ENCODE peak calls at places on chromosomes 3 and 15, in nine cellular contexts. N, S, D, F, P, J, V, G and R are unnamed samples.

GRCh38 chr15:75368689-75369239 is 357 bp upstream of the MAN2C1 start:
- DNase-seq in D (no peak), F (no peak), S (no peak), G (no peak), P (no peak), N (no peak), J (no peak), V (no peak), R (no peak)

GRCh38 chr3:102090646-102091045 is 241.3 kb downstream of the NFKBIZ start:
- DNase-seq in J (no peak), V (peak), D (no peak), S (peak), F (no peak), N (no peak), P (no peak), G (no peak), R (no peak)

GRCh38 chr15:22884344-22884743 is 45.9 kb downstream of the NIPA2 start:
- DNase-seq in N (no peak), F (no peak), P (no peak), V (no peak), G (no peak), S (no peak), D (no peak), J (no peak), R (no peak)

GRCh38 chr3:121574449-121574848 is 6.7 kb downstream of the ARGFX start:
- DNase-seq in F (no peak), G (no peak), J (no peak), S (no peak), D (no peak), V (peak), N (no peak), P (no peak), R (peak)

GRCh38 chr3:169173231-169173630 is 490.3 kb downstream of the MECOM start:
- DNase-seq in V (no peak), S (no peak), N (no peak), G (no peak), D (no peak), P (no peak), F (no peak), J (no peak), R (peak)

GRCh38 chr3:16810593-16811367 is 74.0 kb upstream of the PLCL2 start:
- DNase-seq in J (no peak), V (no peak), G (no peak), S (no peak), D (no peak), N (no peak), P (no peak), F (no peak), R (no peak)

GRCh38 chr3:42836545-42837123 is 27.4 kb downstream of the ACKR2 start:
- DNase-seq in F (no peak), J (no peak), V (no peak), G (no peak), N (no peak), P (no peak), D (no peak), S (no peak), R (no peak)

GRCh38 chr15:72706266-72706665 is 20.3 kb downstream of the BBS4 start:
- DNase-seq in N (no peak), S (no peak), V (no peak), D (no peak), J (no peak), P (no peak), G (peak), F (no peak), R (no peak)

GRCh38 chr15:61892140-61892539 is 168.1 kb downstream of the VPS13C start:
- DNase-seq in F (no peak), P (no peak), G (no peak), D (no peak), N (no peak), J (no peak), S (no peak), V (no peak), R (no peak)

GRCh38 chr3:159082514-159082913 is 280.7 kb downstream of the MFSD1 start:
- DNase-seq in D (no peak), G (peak), P (no peak), F (no peak), V (no peak), N (no peak), J (no peak), S (peak), R (no peak)

GRCh38 chr3:72560857-72561675 is 287.2 kb downstream of the SHQ1 start:
- DNase-seq in G (peak), F (no peak), P (no peak), J (no peak), S (no peak), N (no peak), V (no peak), D (no peak), R (no peak)

GRCh38 chr15:96321422-96322391 is 8.8 kb upstream of the NR2F2 start:
- DNase-seq in G (no peak), D (no peak), S (peak), V (no peak), J (no peak), F (no peak), N (no peak), P (no peak), R (no peak)

GRCh38 chr3:194135806-194136518 is at the start of gene HES1:
- DNase-seq in V (peak), F (no peak), P (peak), G (peak), N (peak), D (peak), J (peak), S (peak), R (peak)

GRCh38 chr15:51837784-51838183 is 8.3 kb downstream of the TMOD3 start:
- DNase-seq in F (no peak), G (peak), J (no peak), P (no peak), S (peak), V (no peak), N (no peak), D (no peak), R (no peak)

GRCh38 chr3:157502916-157503620 is at the start of gene VEPH1:
- DNase-seq in S (peak), G (no peak), D (no peak), F (no peak), N (no peak), V (no peak), J (no peak), P (no peak), R (no peak)

GRCh38 chr3:97820780-97821179 is 1.0 kb upstream of the CRYBG3 start:
- DNase-seq in G (no peak), F (no peak), V (no peak), N (no peak), J (no peak), P (no peak), S (no peak), D (no peak), R (peak)

GRCh38 chr3:48569808-48570450 is 6.3 kb upstream of the UCN2 start:
- DNase-seq in N (no peak), V (no peak), F (no peak), D (no peak), P (no peak), S (no peak), J (no peak), G (no peak), R (no peak)